ENCODE peak calls at places on chromosomes 6 and 20, in seven cellular contexts. One of them, this sample, is unnamed.

GRCh38 chr6:17042422-17043147 is 59.3 kb upstream of the STMND1 start:
- DNase-seq in stimulated activated CD4-positive, alpha-beta T cell treated with anti-CD3 and anti-CD28 coated beads, Interleukin-1b, Interleukin-23, amount 100 ng/mL, for 1 hour: no peak
- DNase-seq in fibroblast of lung: peak
- DNase-seq in T-helper 17 cell: no peak
- DNase-seq in aorta: peak
- DNase-seq in AG08395: peak
- DNase-seq in glutamatergic neuron: peak
- DNase-seq in this sample: peak

GRCh38 chr6:5359413-5359812 is 98.1 kb downstream of the FARS2 start:
- DNase-seq in stimulated activated CD4-positive, alpha-beta T cell treated with anti-CD3 and anti-CD28 coated beads, Interleukin-1b, Interleukin-23, amount 100 ng/mL, for 1 hour: no peak
- DNase-seq in fibroblast of lung: no peak
- DNase-seq in T-helper 17 cell: no peak
- DNase-seq in aorta: no peak
- DNase-seq in AG08395: no peak
- DNase-seq in glutamatergic neuron: no peak
- DNase-seq in this sample: no peak

GRCh38 chr6:157539421-157539822 is 158.4 kb downstream of the ZDHHC14 start:
- DNase-seq in stimulated activated CD4-positive, alpha-beta T cell treated with anti-CD3 and anti-CD28 coated beads, Interleukin-1b, Interleukin-23, amount 100 ng/mL, for 1 hour: no peak
- DNase-seq in fibroblast of lung: no peak
- DNase-seq in T-helper 17 cell: no peak
- DNase-seq in aorta: no peak
- DNase-seq in AG08395: no peak
- DNase-seq in glutamatergic neuron: no peak
- DNase-seq in this sample: no peak

GRCh38 chr20:21509597-21510331 is 4.1 kb downstream of the NKX2-2 start:
- DNase-seq in stimulated activated CD4-positive, alpha-beta T cell treated with anti-CD3 and anti-CD28 coated beads, Interleukin-1b, Interleukin-23, amount 100 ng/mL, for 1 hour: no peak
- DNase-seq in fibroblast of lung: peak
- DNase-seq in T-helper 17 cell: no peak
- DNase-seq in aorta: peak
- DNase-seq in AG08395: peak
- DNase-seq in glutamatergic neuron: peak
- DNase-seq in this sample: peak

GRCh38 chr20:37728635-37728983 is 34.8 kb downstream of the CTNNBL1 start:
- DNase-seq in stimulated activated CD4-positive, alpha-beta T cell treated with anti-CD3 and anti-CD28 coated beads, Interleukin-1b, Interleukin-23, amount 100 ng/mL, for 1 hour: no peak
- DNase-seq in fibroblast of lung: no peak
- DNase-seq in T-helper 17 cell: no peak
- DNase-seq in aorta: no peak
- DNase-seq in AG08395: no peak
- DNase-seq in glutamatergic neuron: no peak
- DNase-seq in this sample: no peak

GRCh38 chr6:168320661-168321060 is 1.1 kb upstream of the DACT2 start:
- DNase-seq in stimulated activated CD4-positive, alpha-beta T cell treated with anti-CD3 and anti-CD28 coated beads, Interleukin-1b, Interleukin-23, amount 100 ng/mL, for 1 hour: no peak
- DNase-seq in fibroblast of lung: no peak
- DNase-seq in T-helper 17 cell: no peak
- DNase-seq in aorta: no peak
- DNase-seq in AG08395: no peak
- DNase-seq in glutamatergic neuron: no peak
- DNase-seq in this sample: no peak

GRCh38 chr20:53917145-53918009 is 153.0 kb downstream of the BCAS1 start:
- DNase-seq in stimulated activated CD4-positive, alpha-beta T cell treated with anti-CD3 and anti-CD28 coated beads, Interleukin-1b, Interleukin-23, amount 100 ng/mL, for 1 hour: no peak
- DNase-seq in fibroblast of lung: peak
- DNase-seq in T-helper 17 cell: no peak
- DNase-seq in aorta: peak
- DNase-seq in AG08395: peak
- DNase-seq in glutamatergic neuron: no peak
- DNase-seq in this sample: peak

GRCh38 chr20:7882076-7882475 is 58.2 kb downstream of the HAO1 start:
- DNase-seq in stimulated activated CD4-positive, alpha-beta T cell treated with anti-CD3 and anti-CD28 coated beads, Interleukin-1b, Interleukin-23, amount 100 ng/mL, for 1 hour: no peak
- DNase-seq in fibroblast of lung: no peak
- DNase-seq in T-helper 17 cell: no peak
- DNase-seq in aorta: no peak
- DNase-seq in AG08395: no peak
- DNase-seq in glutamatergic neuron: no peak
- DNase-seq in this sample: no peak

GRCh38 chr20:44074252-44075151 is 112.5 kb downstream of the JPH2 start:
- DNase-seq in stimulated activated CD4-positive, alpha-beta T cell treated with anti-CD3 and anti-CD28 coated beads, Interleukin-1b, Interleukin-23, amount 100 ng/mL, for 1 hour: no peak
- DNase-seq in fibroblast of lung: peak
- DNase-seq in T-helper 17 cell: no peak
- DNase-seq in aorta: peak
- DNase-seq in AG08395: peak
- DNase-seq in glutamatergic neuron: no peak
- DNase-seq in this sample: peak

GRCh38 chr20:34781250-34781649 is 44.2 kb downstream of the NCOA6 start:
- DNase-seq in stimulated activated CD4-positive, alpha-beta T cell treated with anti-CD3 and anti-CD28 coated beads, Interleukin-1b, Interleukin-23, amount 100 ng/mL, for 1 hour: no peak
- DNase-seq in fibroblast of lung: no peak
- DNase-seq in T-helper 17 cell: no peak
- DNase-seq in aorta: no peak
- DNase-seq in AG08395: no peak
- DNase-seq in glutamatergic neuron: no peak
- DNase-seq in this sample: no peak

GRCh38 chr20:20440473-20440872 is 72.6 kb downstream of the INSM1 start:
- DNase-seq in stimulated activated CD4-positive, alpha-beta T cell treated with anti-CD3 and anti-CD28 coated beads, Interleukin-1b, Interleukin-23, amount 100 ng/mL, for 1 hour: no peak
- DNase-seq in fibroblast of lung: no peak
- DNase-seq in T-helper 17 cell: no peak
- DNase-seq in aorta: no peak
- DNase-seq in AG08395: no peak
- DNase-seq in glutamatergic neuron: no peak
- DNase-seq in this sample: no peak

GRCh38 chr20:59920944-59921343 is 12.5 kb downstream of the SYCP2 start:
- DNase-seq in stimulated activated CD4-positive, alpha-beta T cell treated with anti-CD3 and anti-CD28 coated beads, Interleukin-1b, Interleukin-23, amount 100 ng/mL, for 1 hour: no peak
- DNase-seq in fibroblast of lung: no peak
- DNase-seq in T-helper 17 cell: no peak
- DNase-seq in aorta: no peak
- DNase-seq in AG08395: peak
- DNase-seq in glutamatergic neuron: no peak
- DNase-seq in this sample: no peak

GRCh38 chr20:45059022-45059728 is 41.8 kb downstream of the KCNS1 start:
- DNase-seq in stimulated activated CD4-positive, alpha-beta T cell treated with anti-CD3 and anti-CD28 coated beads, Interleukin-1b, Interleukin-23, amount 100 ng/mL, for 1 hour: no peak
- DNase-seq in fibroblast of lung: peak
- DNase-seq in T-helper 17 cell: no peak
- DNase-seq in aorta: no peak
- DNase-seq in AG08395: no peak
- DNase-seq in glutamatergic neuron: no peak
- DNase-seq in this sample: peak